ENCODE peak calls at places on chromosomes 6 and 20, in eight cellular contexts. One of them, this sample, is unnamed.

GRCh38 chr6:1825926-1826325 is 216.2 kb downstream of the FOXC1 start:
- DNase-seq in HCT116: no peak
- DNase-seq in mammary epithelial cell: peak; percentile 34
- DNase-seq in fibroblast of lung: no peak
- DNase-seq in H1: no peak
- DNase-seq in neural progenitor cell: no peak
- DNase-seq in IMR-90: peak; percentile 88
- DNase-seq in hepatocyte: no peak
- DNase-seq in this sample: no peak

GRCh38 chr6:68502946-68503345 is 132.1 kb upstream of the ADGRB3 start:
- DNase-seq in H1: no peak
- DNase-seq in fibroblast of lung: no peak
- DNase-seq in HCT116: no peak
- DNase-seq in mammary epithelial cell: no peak
- DNase-seq in IMR-90: no peak
- DNase-seq in neural progenitor cell: no peak
- DNase-seq in hepatocyte: no peak
- DNase-seq in this sample: no peak

GRCh38 chr6:14092861-14093789 is 24.4 kb upstream of the CD83 start:
- DNase-seq in mammary epithelial cell: peak; percentile 73
- DNase-seq in neural progenitor cell: no peak
- DNase-seq in fibroblast of lung: peak; percentile 61
- DNase-seq in hepatocyte: no peak
- DNase-seq in IMR-90: no peak
- DNase-seq in HCT116: no peak
- DNase-seq in H1: no peak
- DNase-seq in this sample: peak; percentile 52

GRCh38 chr6:53943410-53943809 is 148.6 kb downstream of the LRRC1 start:
- DNase-seq in IMR-90: no peak
- DNase-seq in HCT116: no peak
- DNase-seq in H1: no peak
- DNase-seq in mammary epithelial cell: no peak
- DNase-seq in neural progenitor cell: no peak
- DNase-seq in fibroblast of lung: no peak
- DNase-seq in hepatocyte: no peak
- DNase-seq in this sample: no peak

GRCh38 chr6:15401120-15401519 is 155.3 kb downstream of the JARID2 start:
- DNase-seq in IMR-90: no peak
- DNase-seq in HCT116: no peak
- DNase-seq in neural progenitor cell: no peak
- DNase-seq in hepatocyte: no peak
- DNase-seq in fibroblast of lung: no peak
- DNase-seq in mammary epithelial cell: no peak
- DNase-seq in H1: no peak
- DNase-seq in this sample: no peak

GRCh38 chr6:126947070-126947469 is 171.4 kb upstream of the RSPO3 start:
- DNase-seq in IMR-90: peak; percentile 2
- DNase-seq in neural progenitor cell: no peak
- DNase-seq in mammary epithelial cell: no peak
- DNase-seq in HCT116: no peak
- DNase-seq in H1: no peak
- DNase-seq in hepatocyte: no peak
- DNase-seq in fibroblast of lung: no peak
- DNase-seq in this sample: no peak

GRCh38 chr6:110656492-110656891 is 158.8 kb downstream of the CDK19 start:
- DNase-seq in hepatocyte: no peak
- DNase-seq in fibroblast of lung: no peak
- DNase-seq in mammary epithelial cell: peak; percentile 73
- DNase-seq in neural progenitor cell: no peak
- DNase-seq in HCT116: no peak
- DNase-seq in H1: no peak
- DNase-seq in IMR-90: no peak
- DNase-seq in this sample: no peak

GRCh38 chr20:7392551-7392950 is 547.7 kb downstream of the HAO1 start:
- DNase-seq in IMR-90: no peak
- DNase-seq in neural progenitor cell: no peak
- DNase-seq in H1: no peak
- DNase-seq in hepatocyte: no peak
- DNase-seq in fibroblast of lung: peak; percentile 82
- DNase-seq in mammary epithelial cell: peak; percentile 27
- DNase-seq in HCT116: no peak
- DNase-seq in this sample: peak; percentile 78

GRCh38 chr20:42516692-42517091 is 673.0 kb downstream of the PTPRT start:
- DNase-seq in mammary epithelial cell: no peak
- DNase-seq in neural progenitor cell: no peak
- DNase-seq in H1: no peak
- DNase-seq in HCT116: no peak
- DNase-seq in IMR-90: no peak
- DNase-seq in hepatocyte: no peak
- DNase-seq in fibroblast of lung: no peak
- DNase-seq in this sample: no peak

DNA sequence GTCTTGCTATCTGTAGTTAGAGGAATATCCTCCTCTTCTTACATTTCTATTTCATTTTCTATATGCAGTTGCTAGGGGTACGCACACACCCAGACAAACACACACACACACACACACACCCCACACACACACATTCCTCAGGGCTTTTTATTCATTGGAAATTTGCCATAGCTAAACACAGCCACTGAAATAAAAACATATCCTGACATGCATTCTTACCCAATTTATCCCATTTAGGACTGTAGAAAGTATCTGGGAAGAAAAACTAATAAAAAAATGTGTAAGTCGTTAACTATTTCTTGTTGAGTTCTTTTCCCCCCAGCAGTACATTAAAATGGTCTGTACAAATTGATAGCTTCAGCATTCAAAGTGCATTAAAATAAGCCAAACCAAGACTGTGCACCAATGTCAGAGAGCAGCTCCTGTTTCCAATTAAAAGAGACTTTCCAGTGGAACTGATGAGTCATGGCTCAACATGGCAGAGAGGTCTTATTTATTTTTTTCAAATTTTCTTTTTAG is 357.9 kb upstream of the AGPAT4 start:
- DNase-seq in hepatocyte: no peak
- DNase-seq in HCT116: no peak
- DNase-seq in H1: no peak
- DNase-seq in neural progenitor cell: no peak
- DNase-seq in IMR-90: no peak
- DNase-seq in fibroblast of lung: peak; percentile 88
- DNase-seq in mammary epithelial cell: no peak
- DNase-seq in this sample: peak; percentile 89
- H3K4me2 ChIP-seq in hepatocyte: no peak overlapping the region
- H3K4me2 ChIP-seq in HCT116: no peak overlapping the region
- H3K4me2 ChIP-seq in H1: no peak overlapping the region
- H3K4me2 ChIP-seq in neural progenitor cell: no peak overlapping the region
- H3K4me2 ChIP-seq in IMR-90: no peak overlapping the region
- H3K4me2 ChIP-seq in fibroblast of lung: peak overlapping the region; percentile 46
- H3K4me2 ChIP-seq in mammary epithelial cell: no peak overlapping the region
- H3K4me2 ChIP-seq in this sample: peak overlapping the region; percentile 64

GRCh38 chr6:121890307-121890910 is 455.0 kb downstream of the GJA1 start:
- DNase-seq in fibroblast of lung: no peak
- DNase-seq in HCT116: no peak
- DNase-seq in neural progenitor cell: peak; percentile 8
- DNase-seq in mammary epithelial cell: no peak
- DNase-seq in hepatocyte: no peak
- DNase-seq in H1: no peak
- DNase-seq in IMR-90: no peak
- DNase-seq in this sample: no peak
- H2AFZ ChIP-seq in fibroblast of lung: peak overlapping the region; percentile 20
- H2AFZ ChIP-seq in HCT116: peak overlapping the region; percentile 63
- H2AFZ ChIP-seq in neural progenitor cell: peak overlapping the region; percentile 53
- H2AFZ ChIP-seq in mammary epithelial cell: peak overlapping the region; percentile 47
- H2AFZ ChIP-seq in hepatocyte: no peak overlapping the region
- H2AFZ ChIP-seq in H1: peak overlapping the region; percentile 49
- H2AFZ ChIP-seq in IMR-90: no peak overlapping the region
- H2AFZ ChIP-seq in this sample: no peak overlapping the region

GRCh38 chr20:62103508-62104233 is 18.6 kb upstream of the LSM14B start:
- DNase-seq in fibroblast of lung: no peak
- DNase-seq in HCT116: no peak
- DNase-seq in IMR-90: no peak
- DNase-seq in H1: no peak
- DNase-seq in mammary epithelial cell: no peak
- DNase-seq in neural progenitor cell: no peak
- DNase-seq in hepatocyte: no peak
- DNase-seq in this sample: no peak

GRCh38 chr20:62101078-62101477 is 21.2 kb upstream of the LSM14B start:
- DNase-seq in IMR-90: no peak
- DNase-seq in neural progenitor cell: no peak
- DNase-seq in H1: no peak
- DNase-seq in hepatocyte: no peak
- DNase-seq in mammary epithelial cell: no peak
- DNase-seq in HCT116: no peak
- DNase-seq in fibroblast of lung: no peak
- DNase-seq in this sample: no peak

GRCh38 chr20:62104791-62105345 is 17.4 kb upstream of the LSM14B start:
- DNase-seq in mammary epithelial cell: no peak
- DNase-seq in fibroblast of lung: no peak
- DNase-seq in IMR-90: peak; percentile 46
- DNase-seq in H1: no peak
- DNase-seq in HCT116: no peak
- DNase-seq in hepatocyte: peak; percentile 54
- DNase-seq in neural progenitor cell: no peak
- DNase-seq in this sample: no peak

GRCh38 chr20:62104234-62104789 is 18.0 kb upstream of the LSM14B start:
- DNase-seq in H1: no peak
- DNase-seq in neural progenitor cell: no peak
- DNase-seq in hepatocyte: no peak
- DNase-seq in fibroblast of lung: no peak
- DNase-seq in mammary epithelial cell: no peak
- DNase-seq in IMR-90: no peak
- DNase-seq in HCT116: no peak
- DNase-seq in this sample: no peak

GRCh38 chr20:62105592-62105991 is 16.7 kb upstream of the LSM14B start:
- DNase-seq in IMR-90: no peak
- DNase-seq in neural progenitor cell: no peak
- DNase-seq in H1: no peak
- DNase-seq in mammary epithelial cell: no peak
- DNase-seq in HCT116: no peak
- DNase-seq in fibroblast of lung: no peak
- DNase-seq in hepatocyte: no peak
- DNase-seq in this sample: no peak
- H3K9me3 ChIP-seq in IMR-90: peaks cover 46% of the 10 kb centered on the region
- H3K9me3 ChIP-seq in neural progenitor cell: no peaks in the 10 kb centered on the region
- H3K9me3 ChIP-seq in H1: peaks cover 30% of the 10 kb centered on the region
- H3K9me3 ChIP-seq in mammary epithelial cell: peaks cover 20% of the 10 kb centered on the region
- H3K9me3 ChIP-seq in HCT116: peaks cover 11% of the 10 kb centered on the region
- H3K9me3 ChIP-seq in fibroblast of lung: no peaks in the 10 kb centered on the region
- H3K9me3 ChIP-seq in hepatocyte: peaks cover 4% of the 10 kb centered on the region
- H3K9me3 ChIP-seq in this sample: peaks cover 20% of the 10 kb centered on the region

GRCh38 chr6:72461144-72461543 is 160.7 kb upstream of the KCNQ5 start:
- DNase-seq in H1: no peak
- DNase-seq in neural progenitor cell: no peak
- DNase-seq in IMR-90: peak; percentile 61
- DNase-seq in fibroblast of lung: peak; percentile 55
- DNase-seq in mammary epithelial cell: peak; percentile 9
- DNase-seq in hepatocyte: no peak
- DNase-seq in HCT116: no peak
- DNase-seq in this sample: peak; percentile 48

GRCh38 chr6:72464246-72464645 is 157.6 kb upstream of the KCNQ5 start:
- DNase-seq in hepatocyte: no peak
- DNase-seq in neural progenitor cell: no peak
- DNase-seq in fibroblast of lung: peak; percentile 5
- DNase-seq in H1: no peak
- DNase-seq in HCT116: no peak
- DNase-seq in mammary epithelial cell: no peak
- DNase-seq in IMR-90: peak; percentile 24
- DNase-seq in this sample: no peak

GRCh38 chr6:72466971-72467566 is 154.8 kb upstream of the KCNQ5 start:
- DNase-seq in neural progenitor cell: no peak
- DNase-seq in hepatocyte: no peak
- DNase-seq in H1: no peak
- DNase-seq in mammary epithelial cell: no peak
- DNase-seq in IMR-90: no peak
- DNase-seq in fibroblast of lung: peak; percentile 9
- DNase-seq in HCT116: no peak
- DNase-seq in this sample: no peak

GRCh38 chr6:72466471-72466870 is 155.4 kb upstream of the KCNQ5 start:
- DNase-seq in hepatocyte: no peak
- DNase-seq in fibroblast of lung: no peak
- DNase-seq in HCT116: no peak
- DNase-seq in H1: no peak
- DNase-seq in neural progenitor cell: no peak
- DNase-seq in mammary epithelial cell: no peak
- DNase-seq in IMR-90: no peak
- DNase-seq in this sample: no peak

DNA sequence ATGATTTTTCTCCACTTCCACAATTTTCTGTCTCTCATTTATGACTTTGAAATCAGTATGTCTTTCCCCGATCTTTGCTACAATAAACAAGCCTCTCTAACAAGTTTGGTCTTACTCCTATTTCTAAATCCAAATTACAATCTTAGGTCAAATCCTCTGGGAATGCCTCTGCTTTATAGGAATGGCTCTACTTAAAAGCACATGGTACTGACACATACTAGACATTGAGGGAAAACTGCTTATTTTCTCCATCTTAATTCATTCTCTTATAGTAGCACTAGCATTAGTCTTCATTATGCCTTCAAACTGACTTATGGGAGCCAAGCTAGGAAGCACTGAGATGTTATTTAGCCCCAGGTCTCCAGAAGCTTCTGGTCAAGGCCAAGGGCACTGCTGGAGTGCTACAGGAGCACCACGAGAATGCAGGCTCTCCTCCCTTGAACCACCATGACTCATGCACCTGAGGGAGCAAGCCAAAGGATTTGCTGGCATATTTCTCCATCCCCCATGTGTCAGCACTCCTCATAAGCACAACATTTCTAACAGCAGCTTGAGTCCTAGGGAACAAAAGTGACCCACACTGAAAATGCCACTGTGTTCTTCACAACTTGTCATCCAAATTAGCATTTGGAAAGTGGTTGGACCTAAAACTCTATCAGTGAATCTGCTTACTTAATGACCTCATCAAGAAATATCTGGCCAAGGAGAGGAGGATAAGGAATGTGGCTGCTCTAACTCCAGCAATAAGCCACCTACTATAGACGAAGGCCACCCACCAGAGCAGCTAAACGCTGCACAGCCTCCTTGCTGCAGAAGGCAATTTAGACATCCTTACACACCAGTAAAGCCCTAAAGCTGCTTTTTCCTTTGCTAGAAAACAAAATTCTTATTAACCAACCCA is 156.8 kb upstream of the KCNQ5 start:
- DNase-seq in mammary epithelial cell: peak; percentile 88
- DNase-seq in HCT116: no peak
- DNase-seq in H1: no peak
- DNase-seq in fibroblast of lung: peak; percentile 89
- DNase-seq in neural progenitor cell: no peak
- DNase-seq in hepatocyte: peak; percentile 19
- DNase-seq in IMR-90: peak; percentile 83
- DNase-seq in this sample: peak; percentile 86
- H3K4me2 ChIP-seq in mammary epithelial cell: no peak overlapping the region
- H3K4me2 ChIP-seq in HCT116: no peak overlapping the region
- H3K4me2 ChIP-seq in H1: no peak overlapping the region
- H3K4me2 ChIP-seq in fibroblast of lung: peak overlapping the region; percentile 20
- H3K4me2 ChIP-seq in neural progenitor cell: no peak overlapping the region
- H3K4me2 ChIP-seq in hepatocyte: no peak overlapping the region
- H3K4me2 ChIP-seq in IMR-90: no peak overlapping the region
- H3K4me2 ChIP-seq in this sample: peak overlapping the region; percentile 31

GRCh38 chr6:143108278-143108677 is 47.6 kb downstream of the AIG1 start:
- DNase-seq in hepatocyte: no peak
- DNase-seq in neural progenitor cell: no peak
- DNase-seq in fibroblast of lung: peak; percentile 40
- DNase-seq in H1: no peak
- DNase-seq in IMR-90: no peak
- DNase-seq in mammary epithelial cell: no peak
- DNase-seq in HCT116: no peak
- DNase-seq in this sample: peak; percentile 44
- H2AFZ ChIP-seq in hepatocyte: no peak overlapping the region
- H2AFZ ChIP-seq in neural progenitor cell: no peak overlapping the region
- H2AFZ ChIP-seq in fibroblast of lung: no peak overlapping the region
- H2AFZ ChIP-seq in H1: no peak overlapping the region
- H2AFZ ChIP-seq in IMR-90: no peak overlapping the region
- H2AFZ ChIP-seq in mammary epithelial cell: no peak overlapping the region
- H2AFZ ChIP-seq in HCT116: no peak overlapping the region
- H2AFZ ChIP-seq in this sample: no peak overlapping the region

This sample was measured in astrocyte.